ENCODE peak calls at places on chromosomes 7 and 10, in seven cellular contexts. E is transverse colon, U is neural progenitor cell, G is OCI-LY7, K is choroid plexus epithelial cell, R is fibroblast of lung, O is suprapubic skin. X is an unnamed sample.

GRCh38 chr7:159317294-159317693 is 172.6 kb upstream of the VIPR2 start:
- DNase-seq in E (no peak), U (no peak), G (no peak), K (no peak), R (no peak), O (no peak), X (no peak)

GRCh38 chr10:99346247-99346646 is 17.1 kb downstream of the CNNM1 start:
- DNase-seq in E (no peak), U (no peak), G (no peak), K (peak; percentile 27), R (peak; percentile 55), O (no peak), X (peak; percentile 61)

GRCh38 chr7:113197274-113197673 is 78.9 kb upstream of the SMIM30 start:
- DNase-seq in E (no peak), U (no peak), G (no peak), K (peak; percentile 79), R (peak; percentile 84), O (no peak), X (peak; percentile 28)

GRCh38 chr7:155326385-155326784 is 28.7 kb downstream of the INSIG1 start:
- DNase-seq in E (no peak), U (no peak), G (no peak), K (no peak), R (no peak), O (no peak), X (no peak)

GRCh38 chr7:119256446-119257131 is 1016.4 kb upstream of the KCND2 start:
- DNase-seq in E (no peak), U (no peak), G (no peak), K (no peak), R (no peak), O (no peak), X (no peak)

GRCh38 chr7:32519763-32520162 is 24.5 kb downstream of the AVL9 start:
- DNase-seq in E (no peak), U (no peak), G (no peak), K (no peak), R (no peak), O (no peak), X (no peak)

GRCh38 chr7:108503112-108504026 is 22.6 kb downstream of the PNPLA8 start:
- DNase-seq in E (no peak), U (no peak), G (peak; percentile 90), K (peak; percentile 47), R (peak; percentile 80), O (no peak), X (peak; percentile 43)

GRCh38 chr7:84236398-84236797 is 41.8 kb upstream of the SEMA3A start:
- DNase-seq in E (no peak), U (no peak), G (no peak), K (peak; percentile 43), R (peak; percentile 75), O (no peak), X (peak; percentile 50)

GRCh38 chr7:142482899-142483658 is 225.2 kb upstream of the PRSS58 start:
- DNase-seq in E (peak; percentile 69), U (peak; percentile 67), G (peak; percentile 65), K (peak; percentile 77), R (peak; percentile 65), O (no peak), X (peak; percentile 60)

GRCh38 chr10:112335866-112336265 is 38.0 kb upstream of the ACSL5 start:
- DNase-seq in E (peak; percentile 76), U (no peak), G (no peak), K (no peak), R (no peak), O (no peak), X (no peak)

GRCh38 chr7:30997316-30997715 is 33.6 kb downstream of the GHRHR start:
- DNase-seq in E (no peak), U (no peak), G (no peak), K (no peak), R (no peak), O (no peak), X (no peak)

GRCh38 chr10:127679642-127680255 is 57.2 kb upstream of the FOXI2 start:
- DNase-seq in E (no peak), U (peak; percentile 21), G (peak; percentile 3), K (peak; percentile 8), R (no peak), O (no peak), X (no peak)

GRCh38 chr10:17066000-17066399 is 63.6 kb downstream of the CUBN start:
- DNase-seq in E (no peak), U (no peak), G (no peak), K (no peak), R (no peak), O (no peak), X (no peak)

GRCh38 chr10:42149027-42149700 is 489.2 kb downstream of the ZNF33B start:
- DNase-seq in E (no peak), U (no peak), G (no peak), K (no peak), R (no peak), O (peak; percentile 64), X (no peak)

GRCh38 chr10:115829501-115830215 is 443.3 kb downstream of the GFRA1 start:
- DNase-seq in E (no peak), U (peak; percentile 7), G (no peak), K (peak; percentile 72), R (peak; percentile 71), O (no peak), X (peak; percentile 79)

GRCh38 chr10:110425684-110426293 is 71.9 kb upstream of the DUSP5 start:
- DNase-seq in E (no peak), U (no peak), G (no peak), K (peak; percentile 98), R (peak; percentile 95), O (no peak), X (no peak)

GRCh38 chr10:123009105-123009805 is 449 bp downstream of the ACADSB start:
- DNase-seq in E (peak; percentile 30), U (peak; percentile 51), G (peak; percentile 21), K (no peak), R (peak; percentile 4), O (peak; percentile 66), X (no peak)

GRCh38 chr7:36048141-36048901 is 104.7 kb upstream of the EEPD1 start:
- DNase-seq in E (no peak), U (no peak), G (no peak), K (peak; percentile 98), R (peak; percentile 98), O (no peak), X (peak; percentile 94)

GRCh38 chr10:124173298-124173900 is 80.0 kb upstream of the CHST15 start:
- DNase-seq in E (no peak), U (no peak), G (no peak), K (no peak), R (no peak), O (no peak), X (no peak)

GRCh38 chr7:133582766-133583523 is 330.1 kb downstream of the EXOC4 start:
- DNase-seq in E (no peak), U (no peak), G (no peak), K (peak; percentile 90), R (peak; percentile 85), O (no peak), X (peak; percentile 77)

GRCh38 chr7:44854644-44855364 is 6.9 kb upstream of the H2AZ2 start:
- DNase-seq in E (no peak), U (no peak), G (no peak), K (peak; percentile 42), R (no peak), O (no peak), X (no peak)

GRCh38 chr7:108596560-108596959 is 26.9 kb downstream of the DNAJB9 start:
- DNase-seq in E (no peak), U (no peak), G (no peak), K (no peak), R (no peak), O (no peak), X (no peak)

GRCh38 chr10:79116801-79117723 is 48.3 kb downstream of the ZMIZ1 start:
- DNase-seq in E (peak; percentile 65), U (no peak), G (no peak), K (peak; percentile 40), R (peak; percentile 63), O (no peak), X (peak; percentile 78)

GRCh38 chr7:150994838-150995510 is 4.2 kb downstream of the NOS3 start:
- DNase-seq in E (no peak), U (no peak), G (no peak), K (no peak), R (no peak), O (no peak), X (no peak)

DNA sequence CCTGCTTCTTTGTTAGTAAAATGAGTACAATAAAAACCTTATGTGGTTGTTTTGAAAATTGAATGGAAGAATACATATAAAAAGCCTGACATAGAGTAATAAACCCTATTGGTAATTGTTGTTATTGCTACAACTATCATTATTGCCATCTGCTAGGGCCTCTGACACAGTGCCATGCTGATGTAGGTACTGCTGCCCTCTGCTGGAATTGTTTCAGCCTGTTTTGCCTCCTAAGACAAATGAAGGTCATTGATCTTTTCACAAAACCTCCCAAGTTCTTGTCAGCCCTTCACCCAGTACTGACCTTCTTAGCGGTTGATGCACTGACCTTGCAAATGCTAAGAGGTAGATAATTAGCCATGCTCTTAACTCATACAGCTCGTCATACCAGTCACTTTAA is 975.3 kb downstream of the SORCS1 start:
- DNase-seq in E (no peak), U (peak; percentile 66), G (peak; percentile 32), K (peak; percentile 67), R (peak; percentile 1), O (no peak), X (peak; percentile 21)
- TF ChIP-seq CTCF in E (peak; percentile 13), U (peak; percentile 73), G (peak; percentile 73), K (peak; percentile 69), R (no peak), O (no peak), X (peak; percentile 11)

GRCh38 chr10:48525113-48525512 is 79.8 kb downstream of the ARHGAP22 start:
- DNase-seq in E (no peak), U (no peak), G (no peak), K (no peak), R (no peak), O (no peak), X (no peak)
- H3K4me3 ChIP-seq in E (no peak overlapping the region), U (no peak overlapping the region), G (no peak overlapping the region), K (no peak overlapping the region), R (no peak overlapping the region), O (no peak overlapping the region), X (no peak overlapping the region)

DNA sequence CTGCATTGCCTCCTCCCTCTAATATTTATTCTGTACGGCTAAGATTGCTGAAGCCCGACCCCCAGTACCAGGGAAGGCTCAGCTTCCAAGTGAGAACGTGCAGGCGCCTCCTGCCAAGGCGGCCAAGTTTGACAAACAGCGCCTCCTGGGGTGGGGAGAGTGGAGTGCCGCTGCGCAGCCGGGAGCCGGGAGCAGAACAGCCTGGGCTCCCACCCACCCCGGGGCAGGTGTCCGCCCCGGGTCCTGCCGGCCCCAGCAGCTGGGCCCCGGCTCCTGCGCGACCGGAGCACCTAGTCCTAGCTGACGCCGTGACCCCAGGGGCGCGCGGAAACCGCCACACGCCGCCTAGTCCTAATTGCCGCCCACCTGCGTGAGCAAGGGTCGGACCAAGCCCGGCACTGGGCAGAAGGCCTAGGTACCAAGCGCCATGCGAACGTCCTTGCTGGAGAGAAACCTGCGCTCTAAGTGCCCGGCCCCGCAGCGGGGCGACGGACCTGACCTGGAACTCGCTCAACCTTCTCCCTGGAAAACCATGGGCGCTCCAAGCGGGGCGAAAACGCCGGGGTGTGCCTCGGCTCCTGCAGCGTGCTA is 5.0 kb upstream of the EBF3 start:
- DNase-seq in E (no peak), U (peak; percentile 89), G (no peak), K (peak; percentile 66), R (no peak), O (no peak), X (peak; percentile 10)
- TF ChIP-seq CTCF in E (peak; percentile 39), U (peak; percentile 74), G (no peak), K (peak; percentile 75), R (peak; percentile 42), O (peak; percentile 47), X (peak; percentile 40)

DNA sequence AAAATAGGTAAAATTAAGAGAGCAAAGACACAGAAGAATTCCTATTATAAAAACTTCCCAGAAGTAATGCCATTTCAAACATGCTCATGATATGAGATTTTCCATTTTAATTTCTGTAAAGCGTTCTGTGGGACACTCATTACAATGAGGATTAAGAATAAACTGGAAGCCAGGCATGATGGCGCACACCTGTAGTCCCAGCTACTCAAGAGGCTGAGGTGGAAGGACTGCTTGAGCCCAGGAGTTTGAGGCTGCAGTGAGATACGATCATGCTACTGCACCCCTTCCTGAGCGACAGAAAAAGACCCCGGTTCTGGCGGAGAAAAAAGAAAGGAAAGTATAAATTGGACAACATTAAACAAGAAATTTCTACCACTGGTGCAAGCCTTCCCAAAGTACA is 1.5 kb downstream of the DNA2 start:
- DNase-seq in E (no peak), U (no peak), G (no peak), K (no peak), R (no peak), O (no peak), X (no peak)
- H3K4me3 ChIP-seq in E (no peak overlapping the region), U (peak overlapping the region; percentile 89), G (peak overlapping the region; percentile 84), K (peak overlapping the region; percentile 21), R (peak overlapping the region; percentile 87), O (no peak overlapping the region), X (peak overlapping the region; percentile 83)

X was measured in fibroblast of villous mesenchyme.